ENCODE peak calls at places on chromosomes 2 and 18, in six cellular contexts. O is AG04449, B is dorsolateral prefrontal cortex, V is tibial artery, W is hepatocyte, C is sigmoid colon. R is an unnamed sample.

GRCh38 chr2:9331704-9332103 is 91.6 kb downstream of the ITGB1BP1 start:
- DNase-seq in B (no peak), C (no peak), W (peak; percentile 51), V (no peak), O (no peak), R (peak; percentile 73)

GRCh38 chr2:174836345-174836999 is 72.2 kb upstream of the CHRNA1 start:
- DNase-seq in B (no peak), O (peak; percentile 91), C (no peak), W (peak; percentile 50), V (no peak), R (peak; percentile 95)

GRCh38 chr2:2663401-2664036 is 332.4 kb upstream of the MYT1L start:
- DNase-seq in V (peak; percentile 51), B (no peak), C (peak; percentile 64), W (no peak), O (no peak), R (no peak)

GRCh38 chr18:34660572-34660971 is 49.5 kb upstream of the DTNA start:
- DNase-seq in B (no peak), W (no peak), O (no peak), V (no peak), C (no peak), R (no peak)

GRCh38 chr2:235765181-235765820 is 271.5 kb downstream of the AGAP1 start:
- DNase-seq in C (peak; percentile 84), V (peak; percentile 62), O (no peak), B (peak; percentile 71), W (peak; percentile 58), R (peak; percentile 44)

GRCh38 chr2:140565756-140566155 is 1565.1 kb downstream of the LRP1B start:
- DNase-seq in C (no peak), B (no peak), O (no peak), W (no peak), V (no peak), R (no peak)

GRCh38 chr2:231936491-231936890 is 10.3 kb upstream of the NPPC start:
- DNase-seq in B (no peak), W (no peak), O (no peak), C (no peak), V (no peak), R (no peak)

GRCh38 chr2:11873346-11873745 is 126.9 kb downstream of the LPIN1 start:
- DNase-seq in O (no peak), B (no peak), V (no peak), W (no peak), C (peak; percentile 20), R (no peak)

GRCh38 chr2:58039170-58039611 is 7.4 kb upstream of the VRK2 start:
- DNase-seq in C (no peak), W (no peak), O (no peak), V (no peak), B (no peak), R (peak; percentile 57)

GRCh38 chr2:20620271-20620681 is 30.6 kb downstream of the HS1BP3 start:
- DNase-seq in C (peak; percentile 68), O (no peak), W (no peak), V (peak; percentile 62), B (peak; percentile 29), R (no peak)

GRCh38 chr2:8003462-8004075 is 678.3 kb upstream of the ID2 start:
- DNase-seq in V (peak; percentile 90), C (peak; percentile 88), O (peak; percentile 31), W (peak; percentile 70), B (no peak), R (peak; percentile 73)

GRCh38 chr2:128395196-128395595 is 76.5 kb upstream of the HS6ST1 start:
- DNase-seq in O (no peak), V (peak; percentile 15), W (no peak), C (peak; percentile 39), B (no peak), R (no peak)

GRCh38 chr2:195898505-195898904 is 170.1 kb downstream of the DNAH7 start:
- DNase-seq in O (peak; percentile 99), V (no peak), W (peak; percentile 82), B (peak; percentile 77), C (peak; percentile 84), R (peak; percentile 95)

GRCh38 chr18:7946724-7947377 is 379.7 kb downstream of the PTPRM start:
- DNase-seq in V (no peak), B (peak; percentile 47), O (peak; percentile 53), C (no peak), W (peak; percentile 73), R (peak; percentile 92)

GRCh38 chr18:79571221-79572092 is 108.1 kb upstream of the CTDP1 start:
- DNase-seq in O (no peak), V (peak; percentile 41), C (peak; percentile 53), B (peak; percentile 31), W (no peak), R (no peak)

GRCh38 chr2:12487253-12488004 is 229.3 kb upstream of the TRIB2 start:
- DNase-seq in C (no peak), W (no peak), O (no peak), B (no peak), V (no peak), R (no peak)

GRCh38 chr2:177998006-177998405 is 74.6 kb downstream of the PDE11A start:
- DNase-seq in C (no peak), B (no peak), O (peak; percentile 69), V (no peak), W (no peak), R (peak; percentile 13)

GRCh38 chr2:28495551-28496284 is at the start of gene PLB1:
- DNase-seq in C (no peak), B (no peak), O (no peak), V (no peak), W (peak; percentile 30), R (no peak)

GRCh38 chr18:3623769-3624545 is 174.0 kb downstream of the TGIF1 start:
- DNase-seq in V (peak; percentile 88), B (peak; percentile 52), C (peak; percentile 86), W (peak; percentile 85), O (peak; percentile 95), R (peak; percentile 97)

GRCh38 chr2:15861898-15862297 is 78.5 kb upstream of the MYCN start:
- DNase-seq in V (no peak), O (no peak), W (no peak), C (no peak), B (no peak), R (no peak)

GRCh38 chr2:37168217-37168981 is 11.6 kb upstream of the EIF2AK2 start:
- DNase-seq in W (peak; percentile 46), B (no peak), C (no peak), V (no peak), O (no peak), R (peak; percentile 62)

GRCh38 chr2:198517961-198518360 is 713.6 kb downstream of the PLCL1 start:
- DNase-seq in B (no peak), C (no peak), V (no peak), O (no peak), W (no peak), R (no peak)

GRCh38 chr2:238105506-238106338 is 5.6 kb downstream of the ESPNL start:
- DNase-seq in B (peak; percentile 40), V (peak; percentile 41), W (no peak), O (no peak), C (no peak), R (no peak)

GRCh38 chr2:128631698-128632490 is 313.2 kb upstream of the HS6ST1 start:
- DNase-seq in W (no peak), B (peak; percentile 22), C (peak; percentile 36), V (peak; percentile 51), O (no peak), R (no peak)

GRCh38 chr2:133504566-133505505 is 63.4 kb downstream of the NCKAP5 start:
- DNase-seq in O (no peak), W (no peak), V (peak; percentile 64), B (peak; percentile 62), C (no peak), R (peak; percentile 80)

GRCh38 chr2:23653326-23653725 is 268.3 kb downstream of the KLHL29 start:
- DNase-seq in C (no peak), B (no peak), W (no peak), V (no peak), O (no peak), R (no peak)

GRCh38 chr18:48541026-48541746 is 2.4 kb downstream of the CTIF start:
- DNase-seq in W (peak; percentile 88), C (peak; percentile 89), O (no peak), B (peak; percentile 75), V (peak; percentile 89), R (peak; percentile 76)

GRCh38 chr2:240932001-240932723 is 26.0 kb downstream of the CROCC2 start:
- DNase-seq in W (no peak), O (no peak), V (no peak), B (peak; percentile 21), C (peak; percentile 54), R (no peak)

GRCh38 chr18:58456625-58457024 is 172.3 kb downstream of the ALPK2 start:
- DNase-seq in B (no peak), W (no peak), C (no peak), V (no peak), O (no peak), R (no peak)

GRCh38 chr18:58591286-58591685 is 37.6 kb downstream of the ALPK2 start:
- DNase-seq in V (no peak), W (no peak), O (no peak), C (no peak), B (no peak), R (peak; percentile 38)

GRCh38 chr18:12326711-12327460 is 18.8 kb downstream of the TUBB6 start:
- DNase-seq in V (no peak), O (no peak), W (no peak), C (peak; percentile 60), B (no peak), R (no peak)

GRCh38 chr2:7517122-7517487 is 599.9 kb downstream of the RNF144A start:
- DNase-seq in W (no peak), O (no peak), B (no peak), V (no peak), C (no peak), R (peak; percentile 2)

GRCh38 chr2:34419856-34420255 is 820.8 kb upstream of the FAM98A start:
- DNase-seq in W (no peak), O (no peak), B (no peak), V (no peak), C (no peak), R (no peak)

GRCh38 chr2:189232759-189233406 is 53.3 kb upstream of the COL5A2 start:
- DNase-seq in V (no peak), C (no peak), W (no peak), B (no peak), O (no peak), R (no peak)

GRCh38 chr2:19536136-19536535 is 177.7 kb upstream of the OSR1 start:
- DNase-seq in W (no peak), C (no peak), V (no peak), O (no peak), B (no peak), R (peak; percentile 17)

GRCh38 chr2:101109451-101110140 is 41.6 kb downstream of the TBC1D8 start:
- DNase-seq in W (no peak), C (no peak), B (peak; percentile 48), O (no peak), V (no peak), R (no peak)
- TF ChIP-seq CTCF in W (no peak), C (no peak), B (no peak), O (no peak), V (no peak), R (no peak)

GRCh38 chr2:204870053-204870452 is 324.8 kb downstream of the PARD3B start:
- DNase-seq in B (no peak), V (no peak), W (no peak), O (no peak), C (no peak), R (no peak)
- H3K4me3 ChIP-seq in B (no peak overlapping the region), V (no peak overlapping the region), W (no peak overlapping the region), O (no peak overlapping the region), C (no peak overlapping the region), R (no peak overlapping the region)

GRCh38 chr18:26457611-26458350 is 90.6 kb downstream of the KCTD1 start:
- DNase-seq in B (peak; percentile 61), O (no peak), V (no peak), W (no peak), C (no peak), R (no peak)
- TF ChIP-seq CTCF in B (no peak), O (no peak), V (peak; percentile 7), W (peak; percentile 22), C (no peak), R (no peak)

GRCh38 chr2:207624170-207625013 is 802 bp downstream of the METTL21A start:
- DNase-seq in W (peak; percentile 78), B (peak; percentile 72), O (no peak), C (peak; percentile 78), V (peak; percentile 72), R (peak; percentile 73)
- H3K4me3 ChIP-seq in W (peak overlapping the region; percentile 77), B (peak overlapping the region; percentile 97), O (peak overlapping the region; percentile 74), C (peak overlapping the region; percentile 90), V (peak overlapping the region; percentile 98), R (peak overlapping the region; percentile 86)